ENCODE peak calls at places on chromosome 4, in seven cellular contexts. P is upper lobe of left lung, B is brain microvascular endothelial cell, J is GM23338, A is transverse colon, H is cardiac fibroblast, Q is AG09309. S is an unnamed sample.

GRCh38 chr4:25358515-25359275 is 18.4 kb upstream of the ANAPC4 start:
- DNase-seq in H (no peak), A (peak; percentile 38), J (peak; percentile 54), Q (no peak), P (peak; percentile 91), B (no peak), S (peak; percentile 92)

GRCh38 chr4:20416800-20417199 is 165.1 kb downstream of the SLIT2 start:
- DNase-seq in Q (no peak), H (no peak), P (no peak), B (no peak), J (no peak), A (no peak), S (no peak)

GRCh38 chr4:167890226-167890625 is 202.1 kb upstream of the ANXA10 start:
- DNase-seq in A (no peak), H (no peak), P (no peak), J (no peak), Q (no peak), B (no peak), S (no peak)

GRCh38 chr4:772776-773175 is 53.2 kb downstream of the CPLX1 start:
- DNase-seq in Q (no peak), H (no peak), A (no peak), B (no peak), J (no peak), P (no peak), S (no peak)

GRCh38 chr4:88964450-88964849 is 92.5 kb downstream of the FAM13A start:
- DNase-seq in H (peak; percentile 28), P (no peak), B (no peak), A (no peak), Q (no peak), J (no peak), S (no peak)

GRCh38 chr4:154911097-154911496 is 130.0 kb downstream of the RBM46 start:
- DNase-seq in B (no peak), H (peak; percentile 10), P (no peak), Q (no peak), J (peak; percentile 65), A (no peak), S (no peak)

GRCh38 chr4:40957281-40957680 is 207.5 kb downstream of the NSUN7 start:
- DNase-seq in P (no peak), J (no peak), A (no peak), Q (no peak), B (no peak), H (no peak), S (no peak)

GRCh38 chr4:85744950-85745349 is 270.0 kb downstream of the ARHGAP24 start:
- DNase-seq in H (peak; percentile 31), Q (no peak), J (no peak), B (no peak), A (no peak), P (no peak), S (no peak)

GRCh38 chr4:165394275-165394674 is 15.5 kb downstream of the CPE start:
- DNase-seq in A (no peak), Q (no peak), P (no peak), J (no peak), H (peak; percentile 71), B (peak; percentile 87), S (no peak)

GRCh38 chr4:42262701-42263490 is 110.4 kb upstream of the BEND4 start:
- DNase-seq in A (no peak), J (peak; percentile 56), H (no peak), P (no peak), Q (no peak), B (no peak), S (no peak)

GRCh38 chr4:148239406-148239805 is 202.8 kb downstream of the NR3C2 start:
- DNase-seq in A (no peak), B (no peak), P (no peak), J (no peak), H (no peak), Q (no peak), S (no peak)

GRCh38 chr4:95027906-95028618 is 270.3 kb downstream of the BMPR1B start:
- DNase-seq in J (peak; percentile 23), Q (no peak), H (no peak), B (no peak), A (no peak), P (no peak), S (no peak)

GRCh38 chr4:93147524-93148212 is 680.9 kb upstream of the ATOH1 start:
- DNase-seq in B (no peak), Q (no peak), A (no peak), H (no peak), J (peak; percentile 86), P (no peak), S (no peak)

GRCh38 chr4:99826016-99826415 is 9.4 kb downstream of the DAPP1 start:
- DNase-seq in H (no peak), B (no peak), A (no peak), Q (no peak), P (no peak), J (no peak), S (no peak)

GRCh38 chr4:82043809-82044137 is 330.0 kb downstream of the HNRNPD start:
- DNase-seq in B (no peak), P (no peak), A (no peak), H (no peak), Q (no peak), J (no peak), S (no peak)

GRCh38 chr4:180398564-180398963 is 1844.6 kb upstream of the TENM3 start:
- DNase-seq in P (no peak), J (no peak), Q (no peak), H (no peak), B (no peak), A (no peak), S (no peak)

GRCh38 chr4:120850048-120850599 is 72.4 kb downstream of the PRDM5 start:
- DNase-seq in B (peak; percentile 42), J (no peak), Q (peak; percentile 42), A (no peak), H (peak; percentile 41), P (no peak), S (no peak)

GRCh38 chr4:89765966-89766365 is 71.0 kb downstream of the SNCA start:
- DNase-seq in P (no peak), Q (peak; percentile 29), H (peak; percentile 93), A (no peak), J (no peak), B (peak; percentile 67), S (no peak)

GRCh38 chr4:742096-742741 is 36.6 kb downstream of the PCGF3 start:
- DNase-seq in B (no peak), P (no peak), Q (no peak), A (no peak), H (no peak), J (no peak), S (no peak)

GRCh38 chr4:152352215-152352614 is 183.7 kb downstream of the FBXW7 start:
- DNase-seq in A (no peak), H (peak; percentile 15), J (no peak), B (no peak), P (no peak), Q (no peak), S (no peak)

GRCh38 chr4:113684534-113685091 is 76.9 kb downstream of the CAMK2D start:
- DNase-seq in Q (peak; percentile 27), P (peak; percentile 30), B (peak; percentile 57), J (peak; percentile 39), A (peak; percentile 63), H (peak; percentile 58), S (peak; percentile 31)

GRCh38 chr4:87838207-87838606 is 5.4 kb downstream of the MEPE start:
- DNase-seq in H (no peak), Q (no peak), A (no peak), J (peak; percentile 48), B (peak; percentile 31), P (no peak), S (no peak)

GRCh38 chr4:85149656-85150055 is 183.2 kb upstream of the WDFY3 start:
- DNase-seq in H (peak; percentile 70), J (no peak), A (no peak), Q (peak; percentile 7), B (peak; percentile 2), P (no peak), S (no peak)

GRCh38 chr4:77959566-77960338 is 97.1 kb downstream of the MRPL1 start:
- DNase-seq in H (peak; percentile 81), P (no peak), Q (peak; percentile 18), B (peak; percentile 9), J (peak; percentile 82), A (no peak), S (no peak)

GRCh38 chr4:79682801-79683217 is 274.8 kb upstream of the GK2 start:
- DNase-seq in J (no peak), A (no peak), Q (no peak), P (no peak), H (no peak), B (no peak), S (peak; percentile 27)

GRCh38 chr4:132592340-132592739 is 556.8 kb upstream of the PCDH10 start:
- DNase-seq in H (no peak), A (no peak), P (no peak), B (no peak), Q (no peak), J (no peak), S (no peak)
- TF ChIP-seq CTCF in H (no peak), A (no peak), P (no peak), B (no peak), Q (no peak), J (peak; percentile 50), S (no peak)

GRCh38 chr4:185602397-185602796 is 67.1 kb upstream of the PDLIM3 start:
- DNase-seq in H (no peak), A (no peak), P (no peak), Q (no peak), B (no peak), J (no peak), S (no peak)
- TF ChIP-seq CTCF in H (no peak), A (no peak), P (no peak), Q (no peak), B (no peak), J (no peak), S (no peak)

GRCh38 chr4:170127758-170128157 is 38.0 kb upstream of the AADAT start:
- DNase-seq in Q (no peak), P (no peak), B (no peak), J (no peak), A (no peak), H (no peak), S (no peak)

GRCh38 chr4:170124391-170124790 is 34.6 kb upstream of the AADAT start:
- DNase-seq in P (no peak), Q (no peak), B (no peak), J (no peak), A (no peak), H (no peak), S (no peak)

GRCh38 chr4:170122252-170122651 is 32.5 kb upstream of the AADAT start:
- DNase-seq in B (no peak), P (no peak), A (no peak), J (no peak), Q (no peak), H (no peak), S (no peak)
- TF ChIP-seq CTCF in B (no peak), P (no peak), A (no peak), J (no peak), Q (no peak), H (no peak), S (no peak)

GRCh38 chr4:43778187-43778915 is 670.3 kb downstream of the KCTD8 start:
- DNase-seq in P (no peak), J (no peak), Q (no peak), H (no peak), B (no peak), A (no peak), S (no peak)

GRCh38 chr4:43781125-43781524 is 667.5 kb downstream of the KCTD8 start:
- DNase-seq in B (no peak), H (no peak), A (no peak), P (no peak), Q (no peak), J (no peak), S (no peak)

DNA sequence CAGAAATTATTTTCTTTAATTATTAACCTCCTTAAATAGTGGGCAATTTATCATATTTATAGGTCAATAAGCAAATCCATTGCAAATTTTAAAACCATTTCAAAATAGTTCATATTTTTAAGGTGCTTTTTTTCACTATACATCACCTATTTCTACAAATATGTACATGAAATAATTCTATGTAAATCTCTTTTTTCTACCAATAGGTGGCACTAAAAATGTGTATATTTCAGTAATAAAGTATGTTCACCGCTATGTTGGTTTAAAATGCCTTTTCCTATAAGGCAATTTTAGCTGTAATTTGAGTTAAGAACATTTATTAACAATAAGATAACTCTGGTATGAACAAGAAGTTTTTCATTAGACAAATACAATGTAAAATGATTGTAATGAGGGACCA is 672.2 kb downstream of the KCTD8 start:
- DNase-seq in H (peak; percentile 5), Q (no peak), J (peak; percentile 6), A (no peak), P (no peak), B (no peak), S (no peak)
- TF ChIP-seq CTCF in H (no peak), Q (no peak), J (no peak), A (no peak), P (no peak), B (peak; percentile 6), S (no peak)

S was measured in stomach.